ENCODE peak calls at places on chromosomes 4 and X, in ten cellular contexts. T is endothelial cell of umbilical vein, V is HCT116, B is K562, Y is stomach, Z is sigmoid colon, J is transverse colon, F is vagina, D is upper lobe of left lung, O is SK-N-SH. N is an unnamed sample. For H3K9me3, the result is how much of the 10 kb centered on the place peaks cover.

GRCh38 chr4:88697113-88697512 is 516 bp downstream of the NAP1L5 start:
- DNase-seq in T (peak), V (no peak), B (no peak), Y (no peak), Z (peak), J (peak), F (no peak), D (peak), O (peak), N (no peak)

GRCh38 chrX:100928660-100929613 is at the start of gene XKRX:
- DNase-seq in T (peak), V (peak), B (peak), Y (peak), Z (no peak), J (peak), F (no peak), D (peak), O (peak), N (no peak)

GRCh38 chr4:7403001-7403400 is 31.7 kb downstream of the PSAPL1 start:
- DNase-seq in T (no peak), V (no peak), B (no peak), Y (peak), Z (peak), J (no peak), F (no peak), D (no peak), O (no peak), N (no peak)

GRCh38 chrX:154750301-154751120 is at the start of gene GAB3:
- DNase-seq in T (peak), V (no peak), B (no peak), Y (peak), Z (no peak), J (peak), F (no peak), D (peak), O (peak), N (no peak)

GRCh38 chrX:144681501-144681900 is 565.8 kb upstream of the SPANXN1 start:
- DNase-seq in T (no peak), V (no peak), B (no peak), Y (no peak), Z (no peak), J (no peak), F (no peak), D (no peak), O (no peak), N (peak)

GRCh38 chr4:64899563-64899962 is 490.3 kb upstream of the TECRL start:
- DNase-seq in T (no peak), V (no peak), B (no peak), Y (no peak), Z (no peak), J (no peak), F (no peak), D (no peak), O (no peak), N (no peak)

GRCh38 chrX:24014388-24015018 is 12.5 kb downstream of the KLHL15 start:
- DNase-seq in T (no peak), V (no peak), B (no peak), Y (no peak), Z (no peak), J (no peak), F (no peak), D (no peak), O (no peak), N (no peak)

GRCh38 chr4:129179276-129179675 is 83.3 kb downstream of the C4orf33 start:
- DNase-seq in T (no peak), V (no peak), B (no peak), Y (no peak), Z (no peak), J (no peak), F (no peak), D (no peak), O (no peak), N (peak)

GRCh38 chr4:3013839-3014350 is 50.5 kb downstream of the GRK4 start:
- DNase-seq in T (no peak), V (no peak), B (peak), Y (peak), Z (no peak), J (no peak), F (no peak), D (no peak), O (no peak), N (no peak)

GRCh38 chrX:35244796-35245508 is 302.4 kb downstream of the FAM47B start:
- DNase-seq in T (no peak), V (no peak), B (no peak), Y (no peak), Z (no peak), J (no peak), F (no peak), D (peak), O (no peak), N (no peak)

GRCh38 chr4:110636677-110637407 is 14.0 kb upstream of the PITX2 start:
- DNase-seq in T (no peak), V (peak), B (no peak), Y (no peak), Z (no peak), J (peak), F (no peak), D (peak), O (no peak), N (no peak)

GRCh38 chr4:109910261-109910660 is 2.4 kb upstream of the EGF start:
- DNase-seq in T (no peak), V (no peak), B (no peak), Y (no peak), Z (no peak), J (no peak), F (no peak), D (no peak), O (no peak), N (no peak)

GRCh38 chrX:29911673-29912072 is 303.7 kb upstream of the MAGEB2 start:
- DNase-seq in T (no peak), V (no peak), B (no peak), Y (no peak), Z (no peak), J (no peak), F (no peak), D (no peak), O (no peak), N (no peak)

GRCh38 chr4:88275516-88275915 is 8.8 kb downstream of the PPM1K start:
- DNase-seq in T (no peak), V (no peak), B (no peak), Y (no peak), Z (no peak), J (no peak), F (no peak), D (no peak), O (no peak), N (no peak)

GRCh38 chrX:152658302-152658701 is 20.6 kb downstream of the GABRQ start:
- DNase-seq in T (no peak), V (no peak), B (peak), Y (no peak), Z (no peak), J (no peak), F (no peak), D (no peak), O (peak), N (no peak)

GRCh38 chr4:650951-651883 is 22.9 kb downstream of the ATP5ME start:
- DNase-seq in T (no peak), V (no peak), B (no peak), Y (no peak), Z (no peak), J (no peak), F (no peak), D (peak), O (no peak), N (no peak)

GRCh38 chrX:49292400-49293362 is 10.8 kb upstream of the GAGE10 start:
- DNase-seq in T (no peak), V (no peak), B (no peak), Y (no peak), Z (no peak), J (no peak), F (no peak), D (no peak), O (no peak), N (no peak)

GRCh38 chr4:95877636-95878035 is 37.7 kb downstream of the PDHA2 start:
- DNase-seq in T (no peak), V (no peak), B (no peak), Y (no peak), Z (no peak), J (no peak), F (no peak), D (no peak), O (no peak), N (no peak)

GRCh38 chr4:84697615-84698201 is 114.8 kb downstream of the CDS1 start:
- DNase-seq in T (no peak), V (no peak), B (no peak), Y (no peak), Z (no peak), J (no peak), F (no peak), D (no peak), O (no peak), N (no peak)

GRCh38 chr4:185004562-185005208 is 13.6 kb upstream of the HELT start:
- DNase-seq in T (no peak), V (no peak), B (no peak), Y (peak), Z (peak), J (peak), F (no peak), D (peak), O (no peak), N (no peak)

GRCh38 chr4:152976466-152976761 is 40.3 kb downstream of the FHDC1 start:
- DNase-seq in T (no peak), V (no peak), B (no peak), Y (no peak), Z (no peak), J (no peak), F (no peak), D (peak), O (no peak), N (no peak)

GRCh38 chr4:128364565-128364964 is 77.0 kb upstream of the PGRMC2 start:
- DNase-seq in T (no peak), V (no peak), B (no peak), Y (no peak), Z (no peak), J (no peak), F (no peak), D (no peak), O (no peak), N (no peak)

GRCh38 chr4:174522183-174523002 is at the start of gene HPGD:
- DNase-seq in T (no peak), V (no peak), B (peak), Y (peak), Z (peak), J (peak), F (no peak), D (peak), O (peak), N (no peak)

GRCh38 chrX:110167952-110168451 is 149.9 kb downstream of the AMMECR1 start:
- DNase-seq in T (no peak), V (no peak), B (peak), Y (no peak), Z (no peak), J (peak), F (no peak), D (peak), O (peak), N (no peak)

GRCh38 chr4:118335316-118335715 is 17.5 kb downstream of the PRSS12 start:
- DNase-seq in T (no peak), V (no peak), B (no peak), Y (no peak), Z (no peak), J (no peak), F (no peak), D (no peak), O (no peak), N (no peak)

GRCh38 chrX:13487731-13488505 is 81.5 kb upstream of the EGFL6 start:
- DNase-seq in T (peak), V (peak), B (peak), Y (peak), Z (peak), J (peak), F (no peak), D (no peak), O (peak), N (peak)

GRCh38 chr4:145131848-145132247 is 33.7 kb downstream of the ABCE1 start:
- DNase-seq in T (no peak), V (no peak), B (no peak), Y (no peak), Z (no peak), J (no peak), F (no peak), D (no peak), O (no peak), N (no peak)

GRCh38 chrX:45434231-45434630 is 233.6 kb upstream of the DIPK2B start:
- DNase-seq in T (no peak), V (no peak), B (no peak), Y (no peak), Z (no peak), J (no peak), F (no peak), D (no peak), O (no peak), N (no peak)

GRCh38 chrX:43000121-43000520 is 222.2 kb upstream of the PPP1R2C start:
- DNase-seq in T (peak), V (no peak), B (no peak), Y (no peak), Z (no peak), J (no peak), F (no peak), D (no peak), O (no peak), N (no peak)

GRCh38 chr4:99058228-99058627 is 30.4 kb downstream of the ADH5 start:
- DNase-seq in T (no peak), V (no peak), B (no peak), Y (no peak), Z (no peak), J (no peak), F (no peak), D (no peak), O (no peak), N (no peak)

GRCh38 chr4:137156054-137156453 is 376.2 kb downstream of the PCDH18 start:
- DNase-seq in T (no peak), V (no peak), B (no peak), Y (no peak), Z (no peak), J (no peak), F (no peak), D (no peak), O (no peak), N (peak)

GRCh38 chr4:156515295-156515694 is 456.3 kb downstream of the PDGFC start:
- DNase-seq in T (peak), V (no peak), B (no peak), Y (no peak), Z (no peak), J (no peak), F (no peak), D (no peak), O (no peak), N (no peak)

GRCh38 chr4:139524062-139524631 is 31.9 kb downstream of the SETD7 start:
- DNase-seq in T (no peak), V (no peak), B (no peak), Y (no peak), Z (no peak), J (no peak), F (no peak), D (no peak), O (no peak), N (no peak)

GRCh38 chr4:45946699-45947098 is 177.2 kb downstream of the GABRG1 start:
- DNase-seq in T (no peak), V (no peak), B (no peak), Y (no peak), Z (no peak), J (no peak), F (no peak), D (no peak), O (no peak), N (peak)

GRCh38 chr4:143768007-143768591 is 67.6 kb upstream of the FREM3 start:
- DNase-seq in T (peak), V (peak), B (no peak), Y (no peak), Z (no peak), J (no peak), F (no peak), D (no peak), O (no peak), N (no peak)

GRCh38 chr4:112201915-112202505 is 29.6 kb upstream of the AP1AR start:
- DNase-seq in T (no peak), V (no peak), B (no peak), Y (no peak), Z (no peak), J (no peak), F (no peak), D (no peak), O (no peak), N (no peak)

DNA sequence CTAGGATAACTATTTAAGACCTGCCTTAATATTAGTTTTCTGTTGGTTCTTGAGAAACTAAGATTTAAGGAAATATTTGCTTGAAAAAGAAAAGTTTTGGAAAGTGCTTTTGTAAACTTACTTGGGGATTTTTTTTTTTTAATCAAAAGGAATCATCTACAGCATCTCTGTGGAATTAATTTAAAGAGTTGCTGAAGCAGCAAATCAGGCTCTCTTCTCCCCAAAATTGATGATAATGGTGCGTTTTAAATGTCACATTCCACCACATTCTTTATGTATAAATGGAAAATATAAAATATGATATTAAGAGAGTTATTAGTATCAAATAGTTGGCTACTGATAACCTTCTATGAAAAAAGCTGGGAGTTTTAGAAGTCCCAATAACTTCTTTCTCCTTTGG is 4.2 kb downstream of the KLF3 start:
- DNase-seq in T (no peak), V (no peak), B (no peak), Y (no peak), Z (no peak), J (no peak), F (no peak), D (no peak), O (no peak), N (no peak)
- H3K4me3 ChIP-seq in T (no peak), V (no peak), B (no peak), Y (no peak), Z (no peak), J (peak), F (no peak), D (no peak), O (no peak), N (peak)

GRCh38 chr4:116020141-116020722 is 906.8 kb upstream of the NDST4 start:
- DNase-seq in T (no peak), V (peak), B (no peak), Y (no peak), Z (no peak), J (no peak), F (no peak), D (no peak), O (no peak), N (no peak)

GRCh38 chr4:116015062-116015461 is 901.6 kb upstream of the NDST4 start:
- DNase-seq in T (no peak), V (no peak), B (no peak), Y (no peak), Z (no peak), J (no peak), F (no peak), D (no peak), O (no peak), N (no peak)

GRCh38 chr4:116016201-116016600 is 902.8 kb upstream of the NDST4 start:
- DNase-seq in T (no peak), V (peak), B (no peak), Y (peak), Z (peak), J (no peak), F (no peak), D (no peak), O (no peak), N (no peak)

GRCh38 chr4:116018831-116019230 is 905.4 kb upstream of the NDST4 start:
- DNase-seq in T (no peak), V (no peak), B (no peak), Y (no peak), Z (no peak), J (no peak), F (no peak), D (no peak), O (no peak), N (no peak)

DNA sequence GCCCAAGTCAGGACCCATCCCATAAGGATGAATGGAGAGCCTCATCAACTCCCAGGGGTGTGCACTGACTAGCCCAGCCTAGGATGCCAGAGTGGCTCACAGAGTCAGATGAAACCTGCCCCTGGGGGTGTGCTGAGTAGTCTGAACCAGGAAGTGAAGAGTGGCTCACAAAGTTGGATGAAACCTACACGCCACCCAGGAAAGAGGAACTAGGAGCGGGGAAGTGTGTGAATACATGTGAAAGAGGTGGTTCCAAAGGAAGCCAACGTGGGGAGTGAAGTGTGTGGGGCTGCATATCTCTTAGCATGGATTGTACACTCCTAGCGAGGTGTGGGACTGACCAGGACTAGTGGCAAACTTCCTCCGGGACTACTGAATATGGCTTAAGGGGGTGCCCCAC is 902.1 kb upstream of the NDST4 start:
- DNase-seq in T (no peak), V (no peak), B (no peak), Y (no peak), Z (no peak), J (no peak), F (no peak), D (no peak), O (no peak), N (no peak)
- H3K9me3 ChIP-seq in T (under half), V (under half), B (under half), Y (under half), Z (under half), J (under half), F (under half), D (half or more), O (under half), N (under half)

GRCh38 chr4:39770969-39771724 is 73.2 kb downstream of the UBE2K start:
- DNase-seq in T (no peak), V (no peak), B (no peak), Y (no peak), Z (no peak), J (no peak), F (no peak), D (peak), O (peak), N (no peak)
- TF ChIP-seq POLR2AphosphoS5 in T (no peak), V (no peak), B (peak), Y (no peak), Z (no peak), J (no peak), F (no peak), D (no peak), O (no peak), N (no peak)

GRCh38 chr4:11428701-11429571 is at the start of gene HS3ST1:
- DNase-seq in T (peak), V (peak), B (no peak), Y (peak), Z (peak), J (peak), F (no peak), D (peak), O (peak), N (no peak)

GRCh38 chr4:11427201-11427996 is 1.3 kb downstream of the HS3ST1 start:
- DNase-seq in T (no peak), V (no peak), B (no peak), Y (no peak), Z (no peak), J (no peak), F (no peak), D (peak), O (no peak), N (no peak)

GRCh38 chr4:11426716-11427115 is 2.0 kb downstream of the HS3ST1 start:
- DNase-seq in T (no peak), V (no peak), B (no peak), Y (no peak), Z (no peak), J (no peak), F (no peak), D (no peak), O (no peak), N (no peak)

GRCh38 chr4:11428161-11428700 is 463 bp downstream of the HS3ST1 start:
- DNase-seq in T (no peak), V (no peak), B (no peak), Y (no peak), Z (no peak), J (no peak), F (no peak), D (peak), O (no peak), N (no peak)

DNA sequence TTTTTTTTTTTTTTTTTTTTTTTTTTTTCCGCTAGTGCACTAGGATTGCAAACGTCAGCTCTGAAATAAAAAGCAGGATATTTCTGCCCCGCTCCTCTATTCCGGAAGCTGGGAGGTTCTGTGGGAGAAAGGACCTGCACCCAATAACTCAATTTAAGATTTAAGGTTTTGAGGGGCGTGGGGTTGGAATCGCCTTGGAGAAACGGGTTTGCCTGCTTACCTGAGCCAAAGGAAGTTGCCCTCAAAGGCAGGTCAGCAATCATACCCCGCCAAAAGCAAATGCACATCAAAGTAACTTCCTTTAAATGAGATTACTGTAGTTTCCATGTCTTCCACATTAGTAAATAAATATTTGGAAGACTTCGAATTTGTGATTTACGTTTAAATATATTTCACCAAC is 952 bp upstream of the HS3ST1 start:
- DNase-seq in T (no peak), V (no peak), B (no peak), Y (peak), Z (no peak), J (peak), F (no peak), D (no peak), O (no peak), N (no peak)
- H3K4me3 ChIP-seq in T (peak), V (peak), B (no peak), Y (peak), Z (no peak), J (peak), F (no peak), D (no peak), O (no peak), N (no peak)